ENCODE peak calls at places on chromosomes 7 and 10, in six cellular contexts. H is IMR-90, D is uterus, N is mammary epithelial cell, R is prostate gland, W is GM23248. S is an unnamed sample.
A peak's percentile ranks its signal among the peaks of the same experiment; 100 is the strongest.

GRCh38 chr10:132364594-132364970 is 32.4 kb upstream of the PWWP2B start:
- DNase-seq in H (no peak), D (peak; percentile 12), N (no peak), R (no peak), W (peak; percentile 22), S (no peak)

GRCh38 chr7:116526897-116527296 is 2.1 kb downstream of the CAV1 start:
- DNase-seq in H (no peak), D (no peak), N (peak; percentile 36), R (no peak), W (peak; percentile 68), S (no peak)

GRCh38 chr10:37856881-37857286 is 526 bp downstream of the ZNF248 start:
- DNase-seq in H (no peak), D (no peak), N (no peak), R (peak; percentile 20), W (no peak), S (peak; percentile 7)

GRCh38 chr10:103915794-103916193 is 2.2 kb downstream of the STN1 start:
- DNase-seq in H (no peak), D (peak; percentile 23), N (no peak), R (no peak), W (no peak), S (no peak)

GRCh38 chr7:138459300-138460175 is 521 bp upstream of the TRIM24 start:
- DNase-seq in H (no peak), D (peak; percentile 98), N (peak; percentile 97), R (peak; percentile 97), W (peak; percentile 99), S (peak; percentile 98)

GRCh38 chr10:20877986-20878979 is 18.8 kb downstream of the NEBL start:
- DNase-seq in H (no peak), D (no peak), N (peak; percentile 54), R (no peak), W (peak; percentile 5), S (no peak)

GRCh38 chr7:40586197-40586596 is 451.4 kb downstream of the SUGCT start:
- DNase-seq in H (peak; percentile 83), D (no peak), N (peak; percentile 50), R (no peak), W (peak; percentile 54), S (peak; percentile 79)

GRCh38 chr10:57654856-57655255 is 612.8 kb downstream of the IPMK start:
- DNase-seq in H (no peak), D (no peak), N (no peak), R (no peak), W (no peak), S (no peak)

GRCh38 chr7:43516581-43517342 is 66.1 kb upstream of the STK17A start:
- DNase-seq in H (no peak), D (no peak), N (peak; percentile 89), R (no peak), W (no peak), S (peak; percentile 24)

GRCh38 chr7:8063706-8064297 is 95.2 kb downstream of the GLCCI1 start:
- DNase-seq in H (peak; percentile 23), D (no peak), N (peak; percentile 65), R (no peak), W (peak; percentile 6), S (no peak)

GRCh38 chr7:150381096-150381495 is 2.0 kb downstream of the ZNF775 start:
- DNase-seq in H (no peak), D (no peak), N (no peak), R (peak; percentile 33), W (no peak), S (no peak)

GRCh38 chr10:49400365-49400764 is 4.5 kb upstream of the DRGX start:
- DNase-seq in H (no peak), D (no peak), N (no peak), R (no peak), W (no peak), S (no peak)

GRCh38 chr10:13848530-13849425 is 262.0 kb downstream of the PRPF18 start:
- DNase-seq in H (no peak), D (no peak), N (no peak), R (no peak), W (no peak), S (no peak)

GRCh38 chr7:81769891-81770818 is at the start of gene HGF:
- DNase-seq in H (peak; percentile 87), D (peak; percentile 76), N (no peak), R (peak; percentile 34), W (peak; percentile 81), S (peak; percentile 62)

GRCh38 chr7:32062150-32062549 is 8.1 kb downstream of the PDE1C start:
- DNase-seq in H (peak; percentile 30), D (peak; percentile 27), N (peak; percentile 64), R (peak; percentile 26), W (peak; percentile 53), S (no peak)

GRCh38 chr10:11433657-11434056 is 177.8 kb downstream of the USP6NL start:
- DNase-seq in H (no peak), D (no peak), N (no peak), R (no peak), W (no peak), S (no peak)

GRCh38 chr10:35217458-35217857 is 90.8 kb downstream of the CREM start:
- DNase-seq in H (no peak), D (no peak), N (no peak), R (no peak), W (no peak), S (no peak)

GRCh38 chr7:111357691-111358090 is 204.6 kb downstream of the IMMP2L start:
- DNase-seq in H (peak; percentile 56), D (no peak), N (peak; percentile 80), R (no peak), W (peak; percentile 26), S (peak; percentile 25)

GRCh38 chr7:123863461-123863860 is 18.5 kb downstream of the HYAL4 start:
- DNase-seq in H (no peak), D (no peak), N (peak; percentile 65), R (no peak), W (no peak), S (no peak)

GRCh38 chr10:89183571-89183970 is 23.5 kb downstream of the CH25H start:
- DNase-seq in H (peak; percentile 77), D (no peak), N (peak; percentile 68), R (no peak), W (peak; percentile 67), S (no peak)

GRCh38 chr10:121753726-121754476 is 155.7 kb upstream of the FGFR2 start:
- DNase-seq in H (peak; percentile 87), D (no peak), N (peak; percentile 88), R (no peak), W (peak; percentile 92), S (peak; percentile 66)

GRCh38 chr7:150323682-150324365 is 479 bp upstream of the ACTR3C start:
- DNase-seq in H (no peak), D (no peak), N (no peak), R (no peak), W (no peak), S (no peak)

GRCh38 chr7:128831178-128831993 is 1.2 kb downstream of the FLNC start:
- DNase-seq in H (peak; percentile 68), D (peak; percentile 69), N (no peak), R (no peak), W (peak; percentile 68), S (peak; percentile 31)

GRCh38 chr7:83861-84632 is 108.3 kb upstream of the FAM20C start:
- DNase-seq in H (no peak), D (no peak), N (no peak), R (no peak), W (no peak), S (no peak)

GRCh38 chr10:127021771-127022170 is 116.5 kb downstream of the DOCK1 start:
- DNase-seq in H (no peak), D (no peak), N (no peak), R (no peak), W (no peak), S (no peak)

GRCh38 chr7:134831862-134832261 is 52.4 kb downstream of the CALD1 start:
- DNase-seq in H (no peak), D (no peak), N (no peak), R (no peak), W (no peak), S (peak; percentile 63)
- H3K27ac ChIP-seq in H (no peak overlapping the region), D (peak overlapping the region; percentile 97), N (no peak overlapping the region), R (peak overlapping the region; percentile 18), W (peak overlapping the region; percentile 49), S (peak overlapping the region; percentile 100)

DNA sequence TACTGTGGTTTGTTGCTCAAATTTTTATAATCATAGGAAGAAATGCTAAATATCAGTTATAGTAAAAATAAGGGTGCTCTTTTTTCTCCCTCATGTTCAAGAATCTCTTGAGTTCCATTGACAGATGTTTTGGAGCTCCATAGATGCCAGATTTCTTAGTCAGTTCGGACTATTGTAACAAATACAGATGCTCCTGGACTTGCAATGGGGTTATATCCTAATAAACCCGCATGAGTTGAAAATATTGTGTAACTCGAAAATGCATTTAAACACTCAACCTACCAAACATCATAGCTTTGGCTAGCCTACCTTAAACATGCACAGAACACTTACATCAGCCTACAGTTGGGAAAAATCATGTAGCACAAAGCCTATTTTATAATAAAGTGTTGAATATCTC is 100.7 kb upstream of the CSTF2T start:
- DNase-seq in H (no peak), D (no peak), N (no peak), R (no peak), W (no peak), S (no peak)
- H3K36me3 ChIP-seq in H (no peaks in the 10 kb centered on the region), D (no peaks in the 10 kb centered on the region), N (no peaks in the 10 kb centered on the region), R (no peaks in the 10 kb centered on the region), W (no peaks in the 10 kb centered on the region), S (no peaks in the 10 kb centered on the region)

GRCh38 chr7:55016061-55016745 is 2.6 kb upstream of the EGFR start:
- DNase-seq in H (no peak), D (no peak), N (no peak), R (no peak), W (no peak), S (no peak)

GRCh38 chr7:55019329-55019690 is 493 bp downstream of the EGFR start:
- DNase-seq in H (no peak), D (peak; percentile 75), N (no peak), R (peak; percentile 63), W (peak; percentile 67), S (peak; percentile 18)

GRCh38 chr7:55016746-55017090 is 2.1 kb upstream of the EGFR start:
- DNase-seq in H (no peak), D (no peak), N (no peak), R (no peak), W (no peak), S (no peak)

GRCh38 chr7:55018361-55019328 is at the start of gene EGFR:
- DNase-seq in H (peak; percentile 80), D (peak; percentile 87), N (peak; percentile 80), R (peak; percentile 86), W (peak; percentile 89), S (peak; percentile 75)

GRCh38 chr7:55017841-55018240 is 976 bp upstream of the EGFR start:
- DNase-seq in H (no peak), D (no peak), N (no peak), R (no peak), W (no peak), S (no peak)
- H3K4me3 ChIP-seq in H (no peak overlapping the region), D (no peak overlapping the region), N (peak overlapping the region; percentile 67), R (no peak overlapping the region), W (no peak overlapping the region), S (no peak overlapping the region)

GRCh38 chr7:73723813-73724212 is 4.3 kb upstream of the STX1A start:
- DNase-seq in H (no peak), D (no peak), N (no peak), R (no peak), W (no peak), S (no peak)

GRCh38 chr7:73722785-73723184 is 3.3 kb upstream of the STX1A start:
- DNase-seq in H (no peak), D (no peak), N (no peak), R (no peak), W (no peak), S (no peak)

GRCh38 chr7:73718905-73719805 is at the start of gene STX1A:
- DNase-seq in H (peak; percentile 59), D (peak; percentile 77), N (peak; percentile 58), R (peak; percentile 54), W (peak; percentile 93), S (peak; percentile 44)

GRCh38 chr7:73719806-73720169 is 319 bp upstream of the STX1A start:
- DNase-seq in H (no peak), D (no peak), N (no peak), R (no peak), W (no peak), S (no peak)

GRCh38 chr7:73721237-73721848 is 1.9 kb upstream of the STX1A start:
- DNase-seq in H (no peak), D (no peak), N (no peak), R (peak; percentile 87), W (peak; percentile 29), S (no peak)
- H3K27ac ChIP-seq in H (no peak overlapping the region), D (no peak overlapping the region), N (no peak overlapping the region), R (no peak overlapping the region), W (no peak overlapping the region), S (no peak overlapping the region)

S was measured in brain microvascular endothelial cell.